ENCODE peak calls at places on chromosome 1, in four cellular contexts. R is endothelial cell, M is retinal pigment epithelial cell, C is fibroblast of mammary gland. B is an unnamed sample.

GRCh38 chr1:169019419-169020058 is 87.0 kb upstream of the ATP1B1 start:
- DNase-seq in R (no peak), M (no peak), C (no peak), B (no peak)

GRCh38 chr1:43933386-43934278 is at the start of gene ARTN:
- DNase-seq in R (peak; percentile 30), M (no peak), C (no peak), B (no peak)

GRCh38 chr1:206590025-206590834 is 22.0 kb downstream of the EIF2D start:
- DNase-seq in R (no peak), M (no peak), C (peak; percentile 91), B (peak; percentile 51)

GRCh38 chr1:216731562-216731961 is 8.3 kb upstream of the ESRRG start:
- DNase-seq in R (no peak), M (no peak), C (no peak), B (no peak)

GRCh38 chr1:223221686-223222085 is 78.6 kb upstream of the TLR5 start:
- DNase-seq in R (no peak), M (no peak), C (no peak), B (no peak)

GRCh38 chr1:8082945-8083344 is 56.8 kb upstream of the ERRFI1 start:
- DNase-seq in R (no peak), M (no peak), C (peak; percentile 96), B (no peak)

GRCh38 chr1:168360151-168360550 is 79.5 kb downstream of the TBX19 start:
- DNase-seq in R (no peak), M (no peak), C (peak; percentile 56), B (no peak)

GRCh38 chr1:115495603-115496002 is 146.2 kb upstream of the VANGL1 start:
- DNase-seq in R (no peak), M (peak; percentile 10), C (peak; percentile 64), B (no peak)

GRCh38 chr1:208597571-208597970 is 353.4 kb upstream of the PLXNA2 start:
- DNase-seq in R (no peak), M (no peak), C (no peak), B (no peak)

GRCh38 chr1:200245492-200245891 is 164.3 kb downstream of the ZNF281 start:
- DNase-seq in R (no peak), M (no peak), C (peak; percentile 54), B (no peak)

GRCh38 chr1:38839363-38839762 is 20.2 kb downstream of the RRAGC start:
- DNase-seq in R (no peak), M (no peak), C (no peak), B (no peak)

GRCh38 chr1:205595435-205595834 is 36.4 kb downstream of the ELK4 start:
- DNase-seq in R (no peak), M (no peak), C (no peak), B (no peak)

GRCh38 chr1:182786223-182787001 is 3.2 kb upstream of the NPL start:
- DNase-seq in R (peak; percentile 79), M (no peak), C (peak; percentile 79), B (peak; percentile 79)

DNA sequence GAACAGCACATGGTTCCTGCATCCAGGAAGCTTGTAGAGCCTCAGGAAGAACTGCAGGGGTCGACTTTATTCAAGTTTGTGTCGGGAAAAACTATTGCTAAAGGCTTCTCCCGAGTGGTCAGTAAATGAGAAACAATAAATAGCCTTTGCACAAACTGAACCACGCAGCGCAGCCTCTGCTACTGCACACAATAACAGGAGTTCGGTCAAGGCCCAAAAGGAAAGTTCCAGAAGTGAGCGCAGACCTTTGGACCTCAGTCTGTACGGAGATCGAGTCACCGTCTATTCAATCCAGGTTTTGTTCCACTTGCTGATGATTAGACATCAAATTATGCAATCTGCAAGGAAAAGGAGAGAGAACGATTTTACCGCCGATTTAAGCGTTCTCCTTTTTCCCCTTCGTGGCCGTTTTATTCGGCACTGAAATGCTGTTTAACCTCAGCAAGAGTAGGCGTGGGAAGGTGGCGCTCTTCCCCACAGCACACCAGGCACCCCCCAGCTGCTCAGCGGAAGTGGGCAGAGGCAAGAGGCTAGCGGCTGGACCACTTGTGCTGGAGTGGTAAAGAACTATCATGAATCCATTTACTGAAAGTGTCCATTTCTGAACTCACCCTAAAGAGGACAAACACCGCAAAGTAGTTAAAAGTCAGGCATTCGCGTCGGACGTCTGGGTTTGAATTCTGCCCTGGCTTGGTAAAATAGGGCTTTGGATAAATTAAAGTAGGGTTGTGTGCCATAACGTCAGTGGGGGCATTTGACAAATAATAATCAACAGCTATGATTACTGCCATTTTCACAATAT is 6.1 kb upstream of the LHX8 start:
- DNase-seq in R (no peak), M (no peak), C (no peak), B (no peak)
- TF ChIP-seq CTCF in R (no peak), M (peak; percentile 6), C (no peak), B (no peak)

GRCh38 chr1:102970496-102971078 is 137.7 kb downstream of the COL11A1 start:
- DNase-seq in R (peak; percentile 24), M (peak; percentile 12), C (peak; percentile 79), B (peak; percentile 62)
- TF ChIP-seq CTCF in R (peak; percentile 87), M (peak; percentile 67), C (peak; percentile 63), B (peak; percentile 45)

GRCh38 chr1:102550729-102551384 is 554.1 kb upstream of the OLFM3 start:
- DNase-seq in R (peak; percentile 36), M (no peak), C (peak; percentile 2), B (peak; percentile 52)
- TF ChIP-seq CTCF in R (no peak), M (peak; percentile 61), C (peak; percentile 19), B (peak; percentile 60)

GRCh38 chr1:173315296-173315695 is 108.2 kb upstream of the TNFSF4 start:
- DNase-seq in R (no peak), M (no peak), C (no peak), B (no peak)

GRCh38 chr1:173318788-173319187 is 111.7 kb upstream of the TNFSF4 start:
- DNase-seq in R (no peak), M (no peak), C (no peak), B (no peak)

DNA sequence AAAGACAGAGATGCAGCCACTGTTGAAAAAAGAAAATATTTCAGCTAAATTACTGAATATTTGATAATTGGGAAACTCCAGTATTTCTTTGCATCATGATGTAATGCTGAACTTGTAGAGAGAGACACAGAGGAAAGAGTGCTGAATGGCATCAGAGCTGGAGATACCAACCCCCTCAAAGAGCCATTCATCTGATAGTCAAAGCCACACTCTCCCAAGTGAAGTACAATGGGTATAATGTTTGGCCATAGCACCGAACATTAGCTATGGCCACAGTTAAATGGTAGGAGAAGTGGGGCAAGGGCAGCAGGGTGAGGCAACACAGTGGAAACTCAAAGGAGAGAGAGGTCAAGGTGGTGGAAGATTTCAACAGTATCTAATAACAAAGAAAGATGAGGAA is 107.5 kb upstream of the TNFSF4 start:
- DNase-seq in R (no peak), M (no peak), C (no peak), B (no peak)
- TF ChIP-seq CTCF in R (no peak), M (no peak), C (no peak), B (no peak)

DNA sequence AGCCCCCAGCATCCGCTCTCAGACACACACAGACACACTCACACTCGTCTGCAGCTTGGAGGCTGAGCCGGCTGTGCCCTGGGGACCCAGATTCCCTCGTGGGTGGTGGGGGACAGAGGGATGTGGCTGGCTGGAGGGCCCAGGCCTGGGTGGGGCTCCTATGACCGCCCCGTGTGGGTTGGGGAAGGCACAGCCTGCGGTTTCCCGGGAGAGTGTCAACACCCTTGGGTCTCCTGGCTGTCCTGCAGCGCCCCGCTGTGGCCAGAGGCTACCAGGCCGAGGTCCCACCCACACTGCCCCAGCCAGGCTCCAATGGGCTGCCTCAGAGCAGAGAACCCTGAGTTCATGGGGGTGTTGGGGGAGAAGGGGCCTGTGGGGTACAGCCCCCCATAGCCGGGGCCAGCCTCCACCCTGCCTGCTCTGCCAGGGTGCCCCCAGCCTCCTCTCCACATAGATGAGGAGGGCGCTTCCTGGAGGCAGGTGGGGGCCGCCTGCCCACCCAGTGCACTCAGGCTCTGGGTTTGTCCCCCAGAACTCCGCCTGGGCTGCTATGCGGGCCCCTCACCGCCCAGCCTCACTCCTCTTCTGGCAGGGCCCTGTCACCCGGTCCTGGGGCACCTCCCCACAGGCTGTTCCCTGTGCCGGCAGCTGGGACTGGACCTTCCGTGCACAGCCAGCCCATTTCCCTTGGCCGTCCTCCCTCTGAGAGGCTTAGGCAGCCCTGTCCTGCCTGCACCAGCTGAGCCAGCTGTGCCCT is at the start of gene TTC34:
- DNase-seq in R (peak; percentile 60), M (no peak), C (no peak), B (peak; percentile 69)
- TF ChIP-seq CTCF in R (peak; percentile 34), M (peak; percentile 60), C (peak; percentile 11), B (peak; percentile 79)

GRCh38 chr1:67690018-67690363 is 5.0 kb downstream of the GADD45A start:
- DNase-seq in R (no peak), M (no peak), C (no peak), B (no peak)

GRCh38 chr1:67687649-67688048 is 2.6 kb downstream of the GADD45A start:
- DNase-seq in R (no peak), M (peak; percentile 73), C (peak; percentile 79), B (peak; percentile 52)

GRCh38 chr1:67688526-67689219 is 3.7 kb downstream of the GADD45A start:
- DNase-seq in R (peak; percentile 12), M (no peak), C (no peak), B (peak; percentile 61)

GRCh38 chr1:67690411-67690810 is 5.4 kb downstream of the GADD45A start:
- DNase-seq in R (no peak), M (no peak), C (no peak), B (no peak)

GRCh38 chr1:67689267-67690017 is 4.4 kb downstream of the GADD45A start:
- DNase-seq in R (no peak), M (no peak), C (no peak), B (no peak)
- TF ChIP-seq CTCF in R (no peak), M (no peak), C (no peak), B (no peak)

GRCh38 chr1:204203206-204203767 is 7.0 kb upstream of the KISS1 start:
- DNase-seq in R (no peak), M (no peak), C (no peak), B (no peak)

GRCh38 chr1:204205486-204205885 is 8.3 kb downstream of the GOLT1A start:
- DNase-seq in R (no peak), M (no peak), C (no peak), B (no peak)

GRCh38 chr1:204207136-204207616 is 6.6 kb downstream of the GOLT1A start:
- DNase-seq in R (peak; percentile 86), M (no peak), C (peak; percentile 18), B (peak; percentile 42)

GRCh38 chr1:204204944-204205343 is 8.7 kb upstream of the KISS1 start:
- DNase-seq in R (no peak), M (no peak), C (no peak), B (no peak)

GRCh38 chr1:204206121-204206520 is 7.7 kb downstream of the GOLT1A start:
- DNase-seq in R (no peak), M (no peak), C (peak; percentile 43), B (no peak)
- TF ChIP-seq CTCF in R (no peak), M (peak; percentile 18), C (peak; percentile 19), B (no peak)

GRCh38 chr1:106266786-106267185 is 789.7 kb upstream of the PRMT6 start:
- DNase-seq in R (no peak), M (no peak), C (no peak), B (no peak)

GRCh38 chr1:106268070-106268469 is 788.4 kb upstream of the PRMT6 start:
- DNase-seq in R (peak; percentile 52), M (no peak), C (no peak), B (peak; percentile 25)
- TF ChIP-seq CTCF in R (no peak), M (peak; percentile 28), C (no peak), B (no peak)

GRCh38 chr1:34419662-34420061 is 243.0 kb downstream of the C1orf94 start:
- DNase-seq in R (peak; percentile 18), M (no peak), C (no peak), B (peak; percentile 1)
- TF ChIP-seq CTCF in R (no peak), M (no peak), C (no peak), B (no peak)